ENCODE peak calls at places on chromosomes 1 and 21, in nine cellular contexts. A is Peyer's patch, P is HCT116, Y is uterus, E is gastrocnemius medialis, Q is ovary, U is upper lobe of left lung, M is A549, F is heart left ventricle. W is an unnamed sample.

GRCh38 chr1:36400825-36401601 is 3.3 kb upstream of the LSM10 start:
- DNase-seq in M (peak), P (peak), F (peak), Y (peak), E (peak), A (peak), U (peak), Q (peak), W (peak)

GRCh38 chr1:7089485-7089884 is 304.2 kb downstream of the CAMTA1 start:
- DNase-seq in M (no peak), P (no peak), Y (no peak), U (no peak), F (no peak), E (no peak), Q (no peak), A (no peak), W (no peak)

GRCh38 chr21:37365657-37366487 is 701 bp upstream of the DYRK1A start:
- DNase-seq in Q (peak), Y (peak), P (no peak), M (peak), E (peak), A (peak), F (peak), U (peak), W (peak)

GRCh38 chr1:182794802-182795201 is 5.2 kb downstream of the NPL start:
- DNase-seq in A (no peak), Y (no peak), F (no peak), P (no peak), M (no peak), Q (no peak), E (no peak), U (no peak), W (no peak)

GRCh38 chr21:39314155-39315027 is 959 bp upstream of the BRWD1 start:
- DNase-seq in E (peak), A (peak), P (no peak), U (no peak), F (peak), Q (peak), Y (peak), M (peak), W (no peak)

GRCh38 chr1:44485933-44486475 is 80.9 kb downstream of the RNF220 start:
- DNase-seq in M (no peak), P (no peak), E (no peak), U (no peak), Y (no peak), Q (no peak), A (no peak), F (no peak), W (no peak)

GRCh38 chr1:53738205-53739108 is 507 bp downstream of the GLIS1 start:
- DNase-seq in A (no peak), Q (no peak), M (no peak), U (peak), E (no peak), Y (no peak), P (no peak), F (no peak), W (no peak)

GRCh38 chr1:80498673-80499072 is 1302.1 kb upstream of the ADGRL2 start:
- DNase-seq in Y (no peak), E (no peak), U (no peak), A (no peak), P (no peak), Q (no peak), F (no peak), M (no peak), W (no peak)

GRCh38 chr1:16338961-16339360 is 13.3 kb downstream of the FBXO42 start:
- DNase-seq in Y (no peak), Q (no peak), F (no peak), M (no peak), A (peak), E (no peak), U (no peak), P (no peak), W (no peak)

GRCh38 chr1:99004270-99005141 is at the start of gene PLPPR5:
- DNase-seq in A (no peak), F (no peak), P (no peak), U (peak), Q (no peak), M (no peak), Y (no peak), E (no peak), W (peak)

GRCh38 chr1:21468597-21468996 is 28.7 kb downstream of the NBPF3 start:
- DNase-seq in P (no peak), M (peak), Q (no peak), A (peak), U (no peak), F (no peak), E (no peak), Y (no peak), W (no peak)

GRCh38 chr1:227774051-227774720 is 39.0 kb downstream of the SNAP47 start:
- DNase-seq in E (no peak), Q (no peak), U (peak), A (no peak), Y (no peak), M (no peak), P (no peak), F (no peak), W (peak)

GRCh38 chr1:11180342-11180744 is 8.8 kb upstream of the ANGPTL7 start:
- DNase-seq in E (no peak), A (no peak), Q (no peak), M (no peak), F (no peak), Y (no peak), P (no peak), U (no peak), W (no peak)

GRCh38 chr1:215002471-215002870 is 80.1 kb upstream of the KCNK2 start:
- DNase-seq in U (no peak), Q (no peak), M (no peak), A (no peak), Y (no peak), F (no peak), P (no peak), E (peak), W (no peak)

GRCh38 chr1:226083303-226084101 is 21.0 kb downstream of the H3-3A start:
- DNase-seq in A (peak), M (peak), U (peak), P (peak), F (peak), E (peak), Q (peak), Y (peak), W (peak)

GRCh38 chr1:101482306-101482705 is 245.5 kb downstream of the S1PR1 start:
- DNase-seq in F (no peak), A (no peak), U (no peak), E (no peak), P (no peak), M (no peak), Q (no peak), Y (no peak), W (no peak)

GRCh38 chr1:101967871-101968270 is 28.9 kb downstream of the OLFM3 start:
- DNase-seq in Q (no peak), F (no peak), M (no peak), P (no peak), Y (no peak), U (no peak), A (no peak), E (no peak), W (no peak)

GRCh38 chr1:31335007-31335406 is 37.9 kb downstream of the FABP3 start:
- DNase-seq in P (peak), Y (no peak), U (no peak), E (no peak), A (no peak), F (no peak), M (peak), Q (no peak), W (no peak)

GRCh38 chr1:101915597-101915996 is 81.1 kb downstream of the OLFM3 start:
- DNase-seq in A (no peak), Y (no peak), U (no peak), E (no peak), Q (no peak), F (no peak), M (no peak), P (no peak), W (no peak)

GRCh38 chr1:91078859-91079258 is 57.0 kb upstream of the ZNF644 start:
- DNase-seq in P (no peak), F (no peak), A (no peak), M (no peak), Q (no peak), Y (no peak), E (no peak), U (no peak), W (no peak)

GRCh38 chr21:44399151-44399954 is 45.9 kb downstream of the TRPM2 start:
- DNase-seq in Y (no peak), P (no peak), U (peak), M (no peak), Q (no peak), A (no peak), E (peak), F (no peak), W (peak)

GRCh38 chr1:218502383-218502782 is 157.2 kb downstream of the TGFB2 start:
- DNase-seq in A (no peak), Q (no peak), U (no peak), P (no peak), M (no peak), F (no peak), Y (no peak), E (no peak), W (no peak)

GRCh38 chr1:99069146-99069545 is 64.5 kb upstream of the PLPPR5 start:
- DNase-seq in Y (no peak), M (no peak), P (no peak), E (no peak), A (no peak), F (no peak), Q (no peak), U (no peak), W (no peak)

GRCh38 chr21:34072145-34073031 is 990 bp upstream of the MRPS6 start:
- DNase-seq in M (no peak), E (peak), U (no peak), Q (peak), P (no peak), Y (no peak), F (no peak), A (peak), W (no peak)

GRCh38 chr1:54603241-54603640 is 20.1 kb downstream of the FAM151A start:
- DNase-seq in A (no peak), Q (no peak), P (no peak), U (no peak), M (no peak), E (no peak), F (no peak), Y (no peak), W (no peak)

GRCh38 chr21:21341041-21341440 is 342.8 kb downstream of the NCAM2 start:
- DNase-seq in P (no peak), M (no peak), Y (no peak), F (no peak), E (no peak), U (no peak), Q (no peak), A (no peak), W (no peak)

GRCh38 chr1:186617860-186618780 is 62.1 kb downstream of the PTGS2 start:
- DNase-seq in A (peak), U (no peak), M (peak), E (peak), Q (no peak), F (peak), Y (peak), P (no peak), W (peak)

GRCh38 chr1:216815239-216815955 is 92.2 kb upstream of the ESRRG start:
- DNase-seq in P (no peak), U (peak), M (no peak), Y (no peak), E (peak), A (no peak), F (peak), Q (no peak), W (no peak)

GRCh38 chr1:170010443-170010842 is 64.1 kb downstream of the KIFAP3 start:
- DNase-seq in M (peak), A (peak), Y (peak), E (no peak), P (peak), Q (peak), U (no peak), F (peak), W (no peak)

DNA sequence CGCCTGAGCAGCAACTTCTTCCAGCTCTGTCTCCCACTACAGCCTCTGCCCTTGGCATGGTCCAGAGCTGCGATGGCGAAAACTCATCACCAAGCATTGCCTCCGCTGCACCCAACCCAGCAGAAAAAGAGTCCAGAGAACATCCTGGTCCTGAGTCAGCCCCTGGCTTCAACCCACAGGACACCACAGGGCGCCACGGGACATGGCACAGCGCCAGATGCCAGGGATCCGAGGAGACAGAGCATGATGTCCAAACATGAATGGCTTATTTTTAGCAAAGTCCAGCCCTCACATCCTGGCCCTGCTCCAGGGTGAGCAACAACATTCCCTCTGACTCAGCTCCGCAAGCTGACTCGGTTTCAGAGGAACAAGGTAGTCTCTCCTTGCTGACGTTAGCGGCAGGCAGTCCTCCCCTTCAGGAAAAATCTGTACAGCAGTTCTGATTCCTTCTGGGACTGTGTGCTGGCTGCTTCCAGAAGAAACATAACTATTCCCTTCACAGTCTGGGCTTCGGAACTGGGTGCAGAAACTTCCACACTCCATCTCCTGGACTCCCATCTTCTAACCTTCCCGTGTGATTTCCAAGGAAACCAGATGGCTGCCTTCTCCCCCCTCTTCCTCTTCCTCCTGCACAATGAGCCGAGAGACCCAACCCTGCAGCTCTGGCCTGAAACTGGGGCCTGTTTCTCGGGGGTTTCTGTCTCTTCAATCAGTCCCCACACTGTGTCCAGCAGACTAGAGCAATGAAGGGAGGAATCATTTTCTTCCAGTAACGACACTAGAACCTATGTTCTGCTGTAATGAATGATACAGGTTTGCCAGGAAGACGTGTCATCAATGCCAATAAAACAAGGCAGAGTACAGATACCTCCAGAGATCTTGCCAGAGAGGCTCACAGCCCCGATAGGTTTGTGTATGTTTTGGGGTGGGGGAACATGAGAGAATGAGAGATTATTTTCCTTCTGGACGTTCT is 131.2 kb downstream of the TOMM20 start:
- DNase-seq in Q (peak), M (peak), P (peak), A (peak), U (peak), E (peak), F (peak), Y (peak), W (no peak)
- TF ChIP-seq POLR2A in Q (peak), M (no peak), P (no peak), A (peak), U (no peak), E (peak), F (peak), Y (peak), W (no peak)

GRCh38 chr1:248613742-248614141 is 16.2 kb upstream of the OR2T10 start:
- DNase-seq in P (no peak), Y (no peak), F (no peak), U (no peak), E (no peak), A (no peak), M (no peak), Q (no peak), W (no peak)

GRCh38 chr1:248622491-248623106 is 12.3 kb downstream of the OR2T11 start:
- DNase-seq in F (no peak), A (no peak), Y (no peak), P (peak), Q (no peak), E (no peak), U (no peak), M (peak), W (no peak)

GRCh38 chr1:248618119-248618518 is 16.8 kb downstream of the OR2T11 start:
- DNase-seq in E (no peak), M (no peak), Q (no peak), A (no peak), P (no peak), F (no peak), Y (no peak), U (no peak), W (no peak)

DNA sequence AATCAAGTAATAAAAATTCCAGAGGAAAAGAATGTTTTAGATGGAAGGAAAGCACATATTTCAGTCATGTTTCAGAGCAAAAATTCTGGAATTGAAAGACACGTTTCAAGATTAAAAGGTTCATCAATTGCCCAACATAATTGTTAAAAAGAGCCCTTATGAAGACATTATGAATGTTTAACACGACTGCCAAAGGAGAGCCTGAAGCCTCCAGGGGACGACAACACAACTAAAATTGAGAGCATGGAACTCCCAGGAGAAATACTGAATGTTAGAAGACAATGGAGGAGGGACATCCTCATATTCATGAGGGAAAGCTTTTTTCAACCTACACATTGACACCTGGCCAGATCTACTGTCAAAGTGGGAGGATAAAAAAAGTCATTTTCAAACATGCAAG is 16.0 kb downstream of the OR2T11 start:
- DNase-seq in U (no peak), A (peak), F (peak), Y (no peak), M (peak), Q (peak), P (peak), E (no peak), W (no peak)
- TF ChIP-seq CTCF in U (peak), A (peak), F (peak), Y (peak), M (peak), Q (no peak), P (peak), E (peak), W (no peak)

GRCh38 chr1:41648844-41649243 is 164.4 kb upstream of the EDN2 start:
- DNase-seq in M (no peak), F (no peak), Q (no peak), Y (no peak), P (no peak), A (no peak), U (no peak), E (no peak), W (no peak)

GRCh38 chr1:41645062-41645461 is 160.6 kb upstream of the EDN2 start:
- DNase-seq in P (no peak), U (no peak), E (no peak), Q (no peak), Y (no peak), M (no peak), F (no peak), A (no peak), W (no peak)

GRCh38 chr1:41648230-41648629 is 163.7 kb upstream of the EDN2 start:
- DNase-seq in E (no peak), A (no peak), Y (no peak), P (no peak), Q (no peak), U (no peak), M (no peak), F (no peak), W (no peak)

GRCh38 chr1:41647202-41648135 is 163.0 kb upstream of the EDN2 start:
- DNase-seq in M (no peak), A (no peak), P (no peak), U (no peak), E (no peak), F (no peak), Y (no peak), Q (no peak), W (no peak)

GRCh38 chr1:41646186-41646585 is 161.7 kb upstream of the EDN2 start:
- DNase-seq in M (no peak), Y (no peak), U (no peak), P (no peak), A (no peak), Q (no peak), E (no peak), F (no peak), W (no peak)
- H3K27ac ChIP-seq in M (no peak), Y (no peak), U (no peak), P (no peak), A (no peak), Q (no peak), E (no peak), F (no peak), W (no peak)

GRCh38 chr1:181155339-181155738 is 66.8 kb downstream of the IER5 start:
- DNase-seq in E (no peak), P (no peak), A (no peak), Y (no peak), F (no peak), U (no peak), Q (no peak), M (no peak), W (no peak)

GRCh38 chr1:181153634-181153961 is 65.1 kb downstream of the IER5 start:
- DNase-seq in A (no peak), F (no peak), P (no peak), Q (no peak), M (no peak), U (no peak), E (no peak), Y (no peak), W (no peak)

GRCh38 chr1:181150842-181151241 is 62.3 kb downstream of the IER5 start:
- DNase-seq in Q (no peak), U (no peak), P (no peak), F (no peak), Y (no peak), A (no peak), M (no peak), E (no peak), W (no peak)

GRCh38 chr1:181151378-181152326 is 63.2 kb downstream of the IER5 start:
- DNase-seq in U (no peak), Y (peak), M (no peak), Q (no peak), E (peak), P (no peak), A (no peak), F (peak), W (no peak)

GRCh38 chr1:181152892-181153633 is 64.6 kb downstream of the IER5 start:
- DNase-seq in E (peak), Y (peak), A (peak), F (peak), M (no peak), P (no peak), Q (peak), U (peak), W (peak)
- TF ChIP-seq POLR2A in E (peak), Y (peak), A (peak), F (peak), M (no peak), P (no peak), Q (peak), U (no peak), W (peak)

GRCh38 chr1:25099343-25099951 is 132.9 kb downstream of the SYF2 start:
- DNase-seq in M (no peak), F (no peak), P (no peak), A (peak), E (peak), U (no peak), Q (no peak), Y (no peak), W (peak)

GRCh38 chr1:25096307-25097150 is 135.8 kb downstream of the SYF2 start:
- DNase-seq in M (no peak), Y (no peak), U (no peak), Q (no peak), F (no peak), P (no peak), E (no peak), A (no peak), W (no peak)

GRCh38 chr1:25095635-25096200 is 136.6 kb downstream of the SYF2 start:
- DNase-seq in A (no peak), P (no peak), Q (no peak), U (no peak), Y (no peak), F (no peak), M (no peak), E (no peak), W (no peak)

GRCh38 chr1:25100151-25100841 is 132.0 kb downstream of the SYF2 start:
- DNase-seq in F (no peak), Q (no peak), U (no peak), P (no peak), M (no peak), Y (no peak), E (no peak), A (no peak), W (no peak)

GRCh38 chr1:25098717-25099116 is 133.6 kb downstream of the SYF2 start:
- DNase-seq in P (no peak), F (no peak), A (no peak), E (no peak), U (no peak), M (no peak), Q (no peak), Y (no peak), W (no peak)
- TF ChIP-seq CTCF in P (no peak), F (no peak), A (no peak), E (no peak), U (no peak), M (no peak), Q (no peak), Y (no peak), W (no peak)

GRCh38 chr1:164774819-164775654 is 216.1 kb downstream of the PBX1 start:
- DNase-seq in U (no peak), M (no peak), F (no peak), E (no peak), Q (no peak), P (no peak), Y (no peak), A (peak), W (no peak)
- H3K27ac ChIP-seq in U (peak), M (peak), F (peak), E (peak), Q (peak), P (no peak), Y (peak), A (peak), W (no peak)

DNA sequence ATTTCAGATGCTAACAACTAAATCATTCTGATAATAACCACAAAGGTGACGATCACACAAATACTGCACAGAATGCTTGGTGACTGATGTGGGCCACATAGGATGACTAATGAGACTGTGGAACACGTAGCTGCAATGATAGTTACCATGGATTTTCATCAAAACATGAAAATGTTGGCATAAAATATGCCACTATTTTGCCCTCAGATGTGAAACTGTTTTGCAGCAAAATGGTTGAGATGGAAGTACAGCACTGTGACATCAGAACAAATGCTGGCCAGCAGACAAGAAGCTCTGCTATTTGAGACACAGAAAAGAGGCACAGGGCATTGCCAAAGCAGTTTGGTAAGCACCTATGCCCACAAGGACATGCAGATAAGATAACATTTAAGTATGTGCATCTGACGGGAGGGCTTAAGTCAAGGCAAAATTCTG is 83.8 kb downstream of the NIBAN1 start:
- DNase-seq in Y (no peak), P (no peak), U (no peak), Q (no peak), E (peak), F (peak), A (no peak), M (no peak), W (no peak)
- TF ChIP-seq POLR2A in Y (no peak), P (no peak), U (no peak), Q (no peak), E (no peak), F (no peak), A (no peak), M (no peak), W (no peak)

W was measured in spleen.